ENCODE peak calls at places on chromosomes 11 and 22, in five cellular contexts. S, B, I, N and H are unnamed samples.
A peak's percentile ranks its signal among the peaks of the same experiment; 100 is the strongest.

GRCh38 chr11:96035744-96036087 is 111.8 kb upstream of the MTMR2 start:
- DNase-seq in S (no peak), B (no peak), I (no peak), N (no peak), H (no peak)

GRCh38 chr11:59247535-59248227 is 35.0 kb upstream of the MPEG1 start:
- DNase-seq in S (no peak), B (no peak), I (no peak), N (no peak), H (peak; percentile 27)

GRCh38 chr22:38315801-38316339 is 1.4 kb downstream of the CSNK1E start:
- DNase-seq in S (no peak), B (no peak), I (no peak), N (no peak), H (no peak)

GRCh38 chr22:26707581-26707980 is 50.2 kb downstream of the MIAT start:
- DNase-seq in S (no peak), B (no peak), I (no peak), N (no peak), H (no peak)

GRCh38 chr22:35987487-35987886 is 41.1 kb downstream of the RBFOX2 start:
- DNase-seq in S (no peak), B (peak; percentile 15), I (no peak), N (no peak), H (no peak)

GRCh38 chr11:72716291-72716690 is 35.9 kb downstream of the ARAP1 start:
- DNase-seq in S (no peak), B (no peak), I (no peak), N (no peak), H (no peak)

GRCh38 chr11:35387341-35387982 is 31.9 kb downstream of the SLC1A2 start:
- DNase-seq in S (no peak), B (no peak), I (no peak), N (no peak), H (peak; percentile 41)

GRCh38 chr22:43620197-43620596 is 191.9 kb downstream of the EFCAB6 start:
- DNase-seq in S (no peak), B (no peak), I (no peak), N (no peak), H (no peak)

GRCh38 chr11:120400564-120401364 is 64.6 kb downstream of the ARHGEF12 start:
- DNase-seq in S (no peak), B (peak; percentile 93), I (peak; percentile 93), N (peak; percentile 34), H (peak; percentile 66)

GRCh38 chr22:20751185-20751851 is 22.6 kb upstream of the SERPIND1 start:
- DNase-seq in S (no peak), B (no peak), I (peak; percentile 7), N (no peak), H (no peak)

GRCh38 chr11:96134622-96135021 is 208.4 kb downstream of the MAML2 start:
- DNase-seq in S (no peak), B (no peak), I (peak; percentile 64), N (no peak), H (no peak)

GRCh38 chr11:86671386-86672006 is 920 bp downstream of the ME3 start:
- DNase-seq in S (no peak), B (no peak), I (peak; percentile 45), N (no peak), H (peak; percentile 53)

GRCh38 chr11:117928818-117929567 is at the start of gene TMPRSS13:
- DNase-seq in S (no peak), B (no peak), I (no peak), N (no peak), H (no peak)
- H3K4me2 ChIP-seq in S (peak within 1 kb of the TSS; percentile 44), B (no peak within 1 kb of the TSS), I (no peak within 1 kb of the TSS), N (no peak within 1 kb of the TSS), H (no peak within 1 kb of the TSS)

DNA sequence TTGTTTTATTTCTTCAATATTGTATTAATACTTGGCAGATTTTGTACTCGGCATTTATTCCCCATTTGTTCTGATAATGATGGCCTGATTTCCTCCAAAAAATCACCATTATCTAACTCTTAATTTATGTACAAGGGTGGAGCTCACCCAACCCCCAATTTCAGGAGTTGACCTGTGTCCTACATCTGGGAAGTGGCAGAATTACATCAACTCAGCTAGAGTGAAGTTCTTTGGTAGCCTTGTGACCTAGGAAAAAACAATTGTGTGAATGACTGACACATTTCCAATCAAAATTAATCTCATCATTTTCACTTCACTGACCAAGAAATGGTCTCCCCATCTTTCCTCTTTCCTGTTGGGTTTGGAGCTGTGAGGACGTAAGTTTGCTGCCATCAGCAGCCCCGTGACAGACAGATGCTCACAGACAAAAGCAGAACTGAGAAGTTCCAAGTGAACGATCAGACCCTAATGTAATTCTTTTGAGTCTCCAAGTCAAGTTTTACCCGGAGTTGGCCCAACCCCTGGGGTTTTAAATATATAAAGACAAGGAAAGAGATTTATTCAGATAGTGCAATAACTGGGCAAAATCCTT is 16.6 kb upstream of the MS4A6E start:
- DNase-seq in S (no peak), B (no peak), I (no peak), N (no peak), H (no peak)
- TF ChIP-seq JUN in S (no peak), B (no peak), I (no peak), N (no peak), H (no peak)

DNA sequence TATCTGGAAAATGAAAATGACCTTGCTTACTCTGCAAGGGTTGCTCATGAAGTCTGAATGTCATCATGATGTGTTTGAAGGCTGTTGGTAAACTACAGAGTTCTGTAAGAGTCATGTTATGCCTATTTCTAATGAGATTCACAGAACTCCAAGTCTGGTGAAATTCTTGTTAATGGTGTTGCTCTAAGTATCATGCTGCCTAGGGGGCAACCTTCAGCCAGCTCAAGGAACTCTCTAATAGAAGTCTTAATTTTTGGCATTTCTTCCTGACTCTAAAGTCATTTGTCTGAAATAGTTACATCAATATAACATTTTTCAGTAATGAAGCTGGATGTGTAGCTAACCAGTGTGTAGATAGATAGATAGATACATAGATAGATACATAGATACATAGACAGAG is 302.8 kb downstream of the FAT3 start:
- DNase-seq in S (no peak), B (no peak), I (no peak), N (no peak), H (no peak)
- TF ChIP-seq CTCF in S (peak; percentile 23), B (no peak), I (no peak), N (no peak), H (no peak)

DNA sequence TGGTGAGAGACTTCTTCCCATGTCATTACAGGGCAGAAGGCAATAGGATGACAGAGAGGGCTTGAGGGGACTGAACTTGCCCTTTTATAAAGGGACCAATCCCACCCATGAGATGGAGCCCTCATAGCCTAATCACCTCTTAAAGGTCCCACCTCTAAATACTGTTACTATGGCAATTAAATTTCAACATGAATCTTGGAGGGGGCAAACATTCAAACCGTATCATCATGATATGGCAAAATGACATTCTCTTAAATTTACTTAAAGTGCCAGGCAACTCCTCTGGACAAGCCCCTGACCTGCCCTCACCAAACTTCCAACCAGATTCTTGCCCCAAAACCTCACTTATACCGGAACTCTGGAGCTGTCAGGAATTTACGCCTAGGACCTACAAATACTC is 100.8 kb upstream of the OR5AK2 start:
- DNase-seq in S (no peak), B (no peak), I (no peak), N (no peak), H (no peak)
- H3K4me2 ChIP-seq in S (no peak overlapping the region), B (no peak overlapping the region), I (no peak overlapping the region), N (no peak overlapping the region), H (peak overlapping the region; percentile 59)

DNA sequence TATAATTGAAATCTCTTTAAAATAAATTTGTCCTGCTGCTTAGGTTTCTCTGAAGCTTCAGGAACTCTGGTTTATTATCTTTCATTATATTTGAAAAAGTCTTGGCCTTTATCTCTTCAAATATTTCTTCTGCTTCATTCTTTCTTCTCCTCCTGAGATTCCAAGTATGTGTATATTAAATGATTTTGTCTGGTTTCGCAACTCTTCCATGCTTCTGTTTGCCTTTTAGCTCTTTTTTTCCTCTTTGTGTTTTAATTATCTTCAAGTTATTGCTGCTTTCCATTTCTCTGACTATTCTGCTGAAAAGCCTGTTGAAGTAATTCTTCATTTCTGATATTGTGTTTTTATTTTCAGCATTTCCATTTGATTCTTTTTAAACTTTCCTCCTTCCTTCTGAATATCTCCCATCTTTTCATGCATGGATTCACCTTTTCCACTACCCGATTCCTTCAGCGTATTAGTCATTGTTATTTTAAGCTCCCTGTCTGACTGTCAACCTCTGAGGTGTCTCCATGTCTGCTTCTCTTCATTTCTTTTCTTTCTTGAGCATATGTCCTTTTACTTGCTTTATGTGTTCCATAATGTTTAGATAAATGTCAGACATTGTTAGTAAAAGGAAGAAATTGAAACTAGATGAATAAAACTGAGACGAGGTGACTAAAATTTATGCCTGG is 46.6 kb upstream of the CTSC start:
- DNase-seq in S (no peak), B (no peak), I (peak; percentile 64), N (no peak), H (peak; percentile 46)
- TF ChIP-seq JUN in S (no peak), B (no peak), I (no peak), N (no peak), H (no peak)

GRCh38 chr22:25569983-25570382 is 5.5 kb downstream of the GRK3 start:
- DNase-seq in S (no peak), B (no peak), I (no peak), N (no peak), H (no peak)

GRCh38 chr22:25566812-25567211 is 2.3 kb downstream of the GRK3 start:
- DNase-seq in S (no peak), B (no peak), I (no peak), N (no peak), H (no peak)

GRCh38 chr22:25564979-25565677 is 653 bp downstream of the GRK3 start:
- DNase-seq in S (peak; percentile 36), B (no peak), I (peak; percentile 6), N (no peak), H (peak; percentile 20)

GRCh38 chr22:25564320-25564978 is at the start of gene GRK3:
- DNase-seq in S (peak; percentile 29), B (no peak), I (peak; percentile 37), N (peak; percentile 69), H (peak; percentile 59)

GRCh38 chr22:25567305-25567704 is 2.8 kb downstream of the GRK3 start:
- DNase-seq in S (no peak), B (no peak), I (no peak), N (no peak), H (no peak)
- TF ChIP-seq CTCF in S (peak; percentile 8), B (peak; percentile 33), I (no peak), N (no peak), H (no peak)